ENCODE peak calls at places on chromosomes 12 and 14, in seven cellular contexts. One of them, this sample, is unnamed.

GRCh38 chr12:60666895-60667294 is 1071.1 kb downstream of the SLC16A7 start:
- DNase-seq in NCI-H1436: no peak
- DNase-seq in chondrocyte: no peak
- DNase-seq in Calu3: no peak
- DNase-seq in HFFc6: no peak
- DNase-seq in left cardiac atrium: no peak
- DNase-seq in fibroblast of villous mesenchyme: no peak
- DNase-seq in this sample: no peak

GRCh38 chr14:32078030-32078793 is 1.1 kb downstream of the ARHGAP5 start:
- DNase-seq in NCI-H1436: peak
- DNase-seq in chondrocyte: no peak
- DNase-seq in Calu3: no peak
- DNase-seq in HFFc6: peak
- DNase-seq in left cardiac atrium: peak
- DNase-seq in fibroblast of villous mesenchyme: peak
- DNase-seq in this sample: peak

GRCh38 chr14:24673534-24674203 is 39.7 kb upstream of the GZMB start:
- DNase-seq in NCI-H1436: no peak
- DNase-seq in chondrocyte: no peak
- DNase-seq in Calu3: no peak
- DNase-seq in HFFc6: no peak
- DNase-seq in left cardiac atrium: no peak
- DNase-seq in fibroblast of villous mesenchyme: no peak
- DNase-seq in this sample: no peak

GRCh38 chr12:54701940-54702592 is 53.9 kb upstream of the DCD start:
- DNase-seq in NCI-H1436: peak
- DNase-seq in chondrocyte: no peak
- DNase-seq in Calu3: peak
- DNase-seq in HFFc6: peak
- DNase-seq in left cardiac atrium: no peak
- DNase-seq in fibroblast of villous mesenchyme: peak
- DNase-seq in this sample: peak

GRCh38 chr14:64213079-64213478 is 81.1 kb downstream of the ESR2 start:
- DNase-seq in NCI-H1436: no peak
- DNase-seq in chondrocyte: no peak
- DNase-seq in Calu3: no peak
- DNase-seq in HFFc6: no peak
- DNase-seq in left cardiac atrium: no peak
- DNase-seq in fibroblast of villous mesenchyme: no peak
- DNase-seq in this sample: no peak

GRCh38 chr12:51590347-51591019 is 550 bp upstream of the SCN8A start:
- DNase-seq in NCI-H1436: peak
- DNase-seq in chondrocyte: no peak
- DNase-seq in Calu3: peak
- DNase-seq in HFFc6: peak
- DNase-seq in left cardiac atrium: peak
- DNase-seq in fibroblast of villous mesenchyme: peak
- DNase-seq in this sample: peak

GRCh38 chr12:51082561-51083139 is 746 bp downstream of the CSRNP2 start:
- DNase-seq in NCI-H1436: no peak
- DNase-seq in chondrocyte: no peak
- DNase-seq in Calu3: no peak
- DNase-seq in HFFc6: peak
- DNase-seq in left cardiac atrium: no peak
- DNase-seq in fibroblast of villous mesenchyme: peak
- DNase-seq in this sample: no peak

GRCh38 chr14:96176275-96176674 is 28.4 kb upstream of the BDKRB2 start:
- DNase-seq in NCI-H1436: no peak
- DNase-seq in chondrocyte: no peak
- DNase-seq in Calu3: no peak
- DNase-seq in HFFc6: peak
- DNase-seq in left cardiac atrium: no peak
- DNase-seq in fibroblast of villous mesenchyme: no peak
- DNase-seq in this sample: peak

GRCh38 chr12:124311292-124312109 is 16.6 kb downstream of the RFLNA start:
- DNase-seq in NCI-H1436: no peak
- DNase-seq in chondrocyte: no peak
- DNase-seq in Calu3: peak
- DNase-seq in HFFc6: no peak
- DNase-seq in left cardiac atrium: no peak
- DNase-seq in fibroblast of villous mesenchyme: no peak
- DNase-seq in this sample: no peak

GRCh38 chr12:106189341-106189740 is 50.6 kb upstream of the NUAK1 start:
- DNase-seq in NCI-H1436: no peak
- DNase-seq in chondrocyte: no peak
- DNase-seq in Calu3: no peak
- DNase-seq in HFFc6: no peak
- DNase-seq in left cardiac atrium: no peak
- DNase-seq in fibroblast of villous mesenchyme: no peak
- DNase-seq in this sample: no peak

GRCh38 chr14:99995700-99996356 is 69.4 kb upstream of the EVL start:
- DNase-seq in NCI-H1436: no peak
- DNase-seq in chondrocyte: no peak
- DNase-seq in Calu3: peak
- DNase-seq in HFFc6: peak
- DNase-seq in left cardiac atrium: peak
- DNase-seq in fibroblast of villous mesenchyme: peak
- DNase-seq in this sample: peak